ENCODE peak calls at places on chromosomes 4 and X, in eight cellular contexts. One of them, this sample, is unnamed. For H3K36me3, the result is how much of the 10 kb centered on the place peaks cover.

GRCh38 chr4:172709376-172709775 is 459.2 kb upstream of the GALNT7 start:
- DNase-seq in tibial nerve: no peak
- DNase-seq in fibroblast of lung: no peak
- DNase-seq in SJSA1: no peak
- DNase-seq in breast epithelium: no peak
- DNase-seq in Caco-2: no peak
- DNase-seq in psoas muscle: no peak
- DNase-seq in brain microvascular endothelial cell: no peak
- DNase-seq in this sample: no peak

GRCh38 chr4:184649971-184650855 is 675 bp downstream of the PRIMPOL start:
- DNase-seq in Caco-2: no peak
- DNase-seq in brain microvascular endothelial cell: no peak
- DNase-seq in fibroblast of lung: peak
- DNase-seq in SJSA1: no peak
- DNase-seq in tibial nerve: no peak
- DNase-seq in breast epithelium: no peak
- DNase-seq in psoas muscle: no peak
- DNase-seq in this sample: no peak

GRCh38 chrX:111352424-111352823 is 59.6 kb downstream of the DCX start:
- DNase-seq in psoas muscle: peak
- DNase-seq in SJSA1: no peak
- DNase-seq in Caco-2: no peak
- DNase-seq in tibial nerve: no peak
- DNase-seq in breast epithelium: no peak
- DNase-seq in brain microvascular endothelial cell: peak
- DNase-seq in fibroblast of lung: peak
- DNase-seq in this sample: no peak

GRCh38 chr4:140300271-140300970 is 73.0 kb upstream of the SCOC start:
- DNase-seq in tibial nerve: no peak
- DNase-seq in Caco-2: no peak
- DNase-seq in SJSA1: peak
- DNase-seq in breast epithelium: no peak
- DNase-seq in fibroblast of lung: peak
- DNase-seq in psoas muscle: no peak
- DNase-seq in brain microvascular endothelial cell: peak
- DNase-seq in this sample: no peak

GRCh38 chr4:80709082-80709869 is 321.2 kb upstream of the BMP3 start:
- DNase-seq in Caco-2: no peak
- DNase-seq in psoas muscle: no peak
- DNase-seq in SJSA1: no peak
- DNase-seq in brain microvascular endothelial cell: no peak
- DNase-seq in fibroblast of lung: no peak
- DNase-seq in breast epithelium: no peak
- DNase-seq in tibial nerve: no peak
- DNase-seq in this sample: no peak

GRCh38 chr4:124025423-124025822 is 628.8 kb downstream of the SPRY1 start:
- DNase-seq in Caco-2: no peak
- DNase-seq in SJSA1: no peak
- DNase-seq in tibial nerve: no peak
- DNase-seq in psoas muscle: no peak
- DNase-seq in breast epithelium: no peak
- DNase-seq in fibroblast of lung: peak
- DNase-seq in brain microvascular endothelial cell: peak
- DNase-seq in this sample: no peak

GRCh38 chr4:81814909-81815539 is 343.3 kb upstream of the RASGEF1B start:
- DNase-seq in SJSA1: no peak
- DNase-seq in tibial nerve: no peak
- DNase-seq in Caco-2: no peak
- DNase-seq in breast epithelium: no peak
- DNase-seq in brain microvascular endothelial cell: no peak
- DNase-seq in psoas muscle: no peak
- DNase-seq in fibroblast of lung: no peak
- DNase-seq in this sample: no peak

GRCh38 chr4:72468904-72469502 is 100.0 kb downstream of the ADAMTS3 start:
- DNase-seq in Caco-2: no peak
- DNase-seq in fibroblast of lung: no peak
- DNase-seq in psoas muscle: no peak
- DNase-seq in SJSA1: no peak
- DNase-seq in brain microvascular endothelial cell: no peak
- DNase-seq in tibial nerve: no peak
- DNase-seq in breast epithelium: no peak
- DNase-seq in this sample: no peak

GRCh38 chr4:126610933-126611332 is 1021.8 kb upstream of the INTU start:
- DNase-seq in brain microvascular endothelial cell: no peak
- DNase-seq in psoas muscle: no peak
- DNase-seq in SJSA1: no peak
- DNase-seq in Caco-2: no peak
- DNase-seq in tibial nerve: no peak
- DNase-seq in fibroblast of lung: no peak
- DNase-seq in breast epithelium: no peak
- DNase-seq in this sample: no peak

GRCh38 chr4:25694466-25694865 is 38.8 kb downstream of the SLC34A2 start:
- DNase-seq in brain microvascular endothelial cell: peak
- DNase-seq in psoas muscle: no peak
- DNase-seq in Caco-2: peak
- DNase-seq in tibial nerve: no peak
- DNase-seq in breast epithelium: no peak
- DNase-seq in fibroblast of lung: peak
- DNase-seq in SJSA1: no peak
- DNase-seq in this sample: no peak

GRCh38 chr4:41719417-41719816 is 29.1 kb downstream of the PHOX2B start:
- DNase-seq in tibial nerve: no peak
- DNase-seq in fibroblast of lung: peak
- DNase-seq in psoas muscle: no peak
- DNase-seq in breast epithelium: no peak
- DNase-seq in Caco-2: no peak
- DNase-seq in brain microvascular endothelial cell: no peak
- DNase-seq in SJSA1: no peak
- DNase-seq in this sample: no peak

GRCh38 chr4:56937262-56937661 is 29.6 kb downstream of the REST start:
- DNase-seq in Caco-2: no peak
- DNase-seq in brain microvascular endothelial cell: peak
- DNase-seq in tibial nerve: no peak
- DNase-seq in SJSA1: peak
- DNase-seq in breast epithelium: no peak
- DNase-seq in fibroblast of lung: peak
- DNase-seq in psoas muscle: no peak
- DNase-seq in this sample: no peak

GRCh38 chr4:155734065-155734464 is 24.8 kb upstream of the GUCY1B1 start:
- DNase-seq in breast epithelium: no peak
- DNase-seq in Caco-2: no peak
- DNase-seq in fibroblast of lung: peak
- DNase-seq in brain microvascular endothelial cell: peak
- DNase-seq in tibial nerve: no peak
- DNase-seq in SJSA1: no peak
- DNase-seq in psoas muscle: no peak
- DNase-seq in this sample: no peak

GRCh38 chrX:18702362-18703195 is 4.9 kb upstream of the PPEF1 start:
- DNase-seq in tibial nerve: no peak
- DNase-seq in Caco-2: no peak
- DNase-seq in brain microvascular endothelial cell: peak
- DNase-seq in SJSA1: peak
- DNase-seq in breast epithelium: no peak
- DNase-seq in psoas muscle: no peak
- DNase-seq in fibroblast of lung: peak
- DNase-seq in this sample: no peak

DNA sequence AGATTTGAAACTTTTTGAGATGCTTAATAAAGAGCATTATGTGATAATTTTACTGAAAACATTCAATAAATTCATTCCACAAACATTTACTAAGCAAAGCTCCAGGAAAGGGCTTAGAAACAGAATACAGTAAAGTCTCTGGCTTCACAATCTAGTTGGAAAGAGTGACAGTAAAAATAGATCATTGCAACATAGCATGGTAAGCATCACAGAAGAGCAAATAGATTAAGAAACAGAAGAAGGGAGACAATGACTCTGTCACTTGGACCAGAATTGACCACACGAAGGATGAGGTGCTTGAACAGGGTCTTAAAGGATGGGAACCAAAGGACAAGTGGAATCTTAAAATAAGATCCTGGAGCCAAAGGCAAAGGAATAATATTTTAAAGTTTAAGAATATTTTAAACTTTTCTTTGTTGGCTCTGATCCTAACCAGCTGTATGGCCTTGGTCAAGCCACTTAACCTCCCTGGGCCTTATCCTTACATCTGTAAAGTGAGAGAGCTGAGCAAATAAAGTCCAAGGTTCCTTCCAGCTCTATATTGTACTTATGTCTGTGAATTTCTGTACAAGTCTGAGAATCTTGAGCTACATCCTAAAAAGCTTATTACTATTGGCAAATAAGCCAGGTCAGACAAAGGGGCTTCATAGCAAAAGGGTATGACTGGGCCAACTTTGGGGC is 33.9 kb downstream of the SEC24D start:
- DNase-seq in SJSA1: no peak
- DNase-seq in psoas muscle: no peak
- DNase-seq in Caco-2: no peak
- DNase-seq in tibial nerve: no peak
- DNase-seq in breast epithelium: no peak
- DNase-seq in brain microvascular endothelial cell: no peak
- DNase-seq in fibroblast of lung: no peak
- DNase-seq in this sample: no peak
- H3K36me3 ChIP-seq in SJSA1: half or more
- H3K36me3 ChIP-seq in psoas muscle: half or more
- H3K36me3 ChIP-seq in Caco-2: under half
- H3K36me3 ChIP-seq in tibial nerve: under half
- H3K36me3 ChIP-seq in breast epithelium: under half
- H3K36me3 ChIP-seq in brain microvascular endothelial cell: half or more
- H3K36me3 ChIP-seq in fibroblast of lung: under half
- H3K36me3 ChIP-seq in this sample: under half

GRCh38 chrX:15663439-15663838 is 1.2 kb downstream of the CLTRN start:
- DNase-seq in Caco-2: no peak
- DNase-seq in tibial nerve: no peak
- DNase-seq in breast epithelium: no peak
- DNase-seq in SJSA1: no peak
- DNase-seq in psoas muscle: no peak
- DNase-seq in brain microvascular endothelial cell: no peak
- DNase-seq in fibroblast of lung: no peak
- DNase-seq in this sample: no peak
- H3K36me3 ChIP-seq in Caco-2: under half
- H3K36me3 ChIP-seq in tibial nerve: under half
- H3K36me3 ChIP-seq in breast epithelium: under half
- H3K36me3 ChIP-seq in SJSA1: under half
- H3K36me3 ChIP-seq in psoas muscle: under half
- H3K36me3 ChIP-seq in brain microvascular endothelial cell: under half
- H3K36me3 ChIP-seq in fibroblast of lung: under half
- H3K36me3 ChIP-seq in this sample: under half

GRCh38 chr4:108155373-108155772 is 13.4 kb downstream of the LEF1 start:
- DNase-seq in breast epithelium: no peak
- DNase-seq in psoas muscle: no peak
- DNase-seq in fibroblast of lung: peak
- DNase-seq in SJSA1: peak
- DNase-seq in brain microvascular endothelial cell: no peak
- DNase-seq in tibial nerve: no peak
- DNase-seq in Caco-2: no peak
- DNase-seq in this sample: no peak

GRCh38 chr4:108149588-108150380 is 18.9 kb downstream of the LEF1 start:
- DNase-seq in psoas muscle: no peak
- DNase-seq in Caco-2: no peak
- DNase-seq in breast epithelium: no peak
- DNase-seq in tibial nerve: no peak
- DNase-seq in SJSA1: peak
- DNase-seq in fibroblast of lung: peak
- DNase-seq in brain microvascular endothelial cell: no peak
- DNase-seq in this sample: no peak

GRCh38 chr4:108148316-108148715 is 20.4 kb downstream of the LEF1 start:
- DNase-seq in SJSA1: no peak
- DNase-seq in psoas muscle: no peak
- DNase-seq in tibial nerve: no peak
- DNase-seq in Caco-2: no peak
- DNase-seq in fibroblast of lung: no peak
- DNase-seq in brain microvascular endothelial cell: no peak
- DNase-seq in breast epithelium: no peak
- DNase-seq in this sample: no peak

GRCh38 chr4:108156391-108156790 is 12.3 kb downstream of the LEF1 start:
- DNase-seq in Caco-2: no peak
- DNase-seq in psoas muscle: no peak
- DNase-seq in breast epithelium: no peak
- DNase-seq in brain microvascular endothelial cell: no peak
- DNase-seq in tibial nerve: no peak
- DNase-seq in SJSA1: no peak
- DNase-seq in fibroblast of lung: no peak
- DNase-seq in this sample: no peak

DNA sequence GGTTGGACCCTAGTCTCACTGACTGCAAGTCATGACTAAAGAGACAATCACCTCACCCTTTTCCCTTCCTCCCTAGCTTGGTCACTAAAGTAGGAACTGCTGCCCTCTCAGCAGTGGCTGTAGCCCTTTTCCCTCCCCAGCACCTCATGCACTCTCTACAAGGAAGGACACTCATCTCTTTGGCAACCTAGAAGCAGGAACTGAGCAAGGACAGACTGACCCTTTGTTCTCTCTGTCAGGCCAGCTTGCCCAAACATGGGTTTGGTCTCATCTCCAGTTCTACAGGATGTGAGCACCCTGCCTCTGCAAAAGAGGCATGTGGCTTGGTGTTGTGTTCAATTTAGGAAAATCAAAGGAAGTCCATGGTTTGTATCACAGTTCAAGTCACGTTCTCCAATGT is 15.8 kb downstream of the LEF1 start:
- DNase-seq in tibial nerve: no peak
- DNase-seq in breast epithelium: no peak
- DNase-seq in fibroblast of lung: no peak
- DNase-seq in SJSA1: no peak
- DNase-seq in psoas muscle: no peak
- DNase-seq in Caco-2: no peak
- DNase-seq in brain microvascular endothelial cell: no peak
- DNase-seq in this sample: no peak
- H3K36me3 ChIP-seq in tibial nerve: under half
- H3K36me3 ChIP-seq in breast epithelium: under half
- H3K36me3 ChIP-seq in fibroblast of lung: under half
- H3K36me3 ChIP-seq in SJSA1: under half
- H3K36me3 ChIP-seq in psoas muscle: under half
- H3K36me3 ChIP-seq in Caco-2: under half
- H3K36me3 ChIP-seq in brain microvascular endothelial cell: under half
- H3K36me3 ChIP-seq in this sample: under half

DNA sequence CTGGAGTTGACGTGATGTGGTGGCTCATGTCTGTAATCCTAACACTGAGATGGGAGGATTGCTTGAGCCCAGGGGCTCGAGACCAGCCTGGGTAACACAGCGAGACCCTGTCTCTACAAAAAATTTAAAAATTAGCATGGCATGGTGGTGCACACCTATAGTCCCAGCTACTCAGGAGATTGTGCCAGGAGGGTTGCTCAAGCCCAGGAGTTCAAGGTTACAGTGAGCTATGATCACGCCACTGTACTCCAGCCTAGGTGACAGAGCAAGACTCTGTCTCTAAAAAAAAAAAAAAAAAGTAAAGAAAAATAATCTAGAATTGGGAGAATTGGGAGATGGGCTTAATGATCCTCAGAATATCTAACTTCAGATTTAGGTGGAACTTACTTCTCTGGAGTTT is 51.1 kb downstream of the MSN start:
- DNase-seq in breast epithelium: no peak
- DNase-seq in SJSA1: no peak
- DNase-seq in fibroblast of lung: no peak
- DNase-seq in tibial nerve: no peak
- DNase-seq in Caco-2: no peak
- DNase-seq in psoas muscle: no peak
- DNase-seq in brain microvascular endothelial cell: no peak
- DNase-seq in this sample: no peak
- H3K36me3 ChIP-seq in breast epithelium: under half
- H3K36me3 ChIP-seq in SJSA1: under half
- H3K36me3 ChIP-seq in fibroblast of lung: under half
- H3K36me3 ChIP-seq in tibial nerve: under half
- H3K36me3 ChIP-seq in Caco-2: under half
- H3K36me3 ChIP-seq in psoas muscle: under half
- H3K36me3 ChIP-seq in brain microvascular endothelial cell: under half
- H3K36me3 ChIP-seq in this sample: under half